ENCODE peak calls at places on chromosomes 6 and 20, in six cellular contexts. One of them, this sample, is unnamed.

GRCh38 chr6:124958759-124959354 is 3.4 kb upstream of the RNF217 start:
- DNase-seq in tibial nerve: no peak
- DNase-seq in HFF-Myc: no peak
- DNase-seq in AG09319: no peak
- DNase-seq in activated B cell treated with CpG ODN at 0.5 μM for 24 hours: no peak
- DNase-seq in Panc1: no peak
- DNase-seq in this sample: no peak

GRCh38 chr20:24950836-24951525 is 1.9 kb downstream of the CST7 start:
- DNase-seq in tibial nerve: no peak
- DNase-seq in HFF-Myc: no peak
- DNase-seq in AG09319: no peak
- DNase-seq in activated B cell treated with CpG ODN at 0.5 μM for 24 hours: no peak
- DNase-seq in Panc1: no peak
- DNase-seq in this sample: no peak

GRCh38 chr6:157584036-157584435 is 203.0 kb downstream of the ZDHHC14 start:
- DNase-seq in tibial nerve: no peak
- DNase-seq in HFF-Myc: no peak
- DNase-seq in AG09319: no peak
- DNase-seq in activated B cell treated with CpG ODN at 0.5 μM for 24 hours: no peak
- DNase-seq in Panc1: no peak
- DNase-seq in this sample: no peak

GRCh38 chr20:22752324-22752723 is 168.0 kb upstream of the FOXA2 start:
- DNase-seq in tibial nerve: no peak
- DNase-seq in HFF-Myc: no peak
- DNase-seq in AG09319: no peak
- DNase-seq in activated B cell treated with CpG ODN at 0.5 μM for 24 hours: no peak
- DNase-seq in Panc1: no peak
- DNase-seq in this sample: no peak

GRCh38 chr6:3612341-3613041 is 139.0 kb downstream of the PXDC1 start:
- DNase-seq in tibial nerve: no peak
- DNase-seq in HFF-Myc: peak
- DNase-seq in AG09319: no peak
- DNase-seq in activated B cell treated with CpG ODN at 0.5 μM for 24 hours: no peak
- DNase-seq in Panc1: peak
- DNase-seq in this sample: no peak

GRCh38 chr6:157823523-157824370 is 701 bp downstream of the SNX9 start:
- DNase-seq in tibial nerve: peak
- DNase-seq in HFF-Myc: no peak
- DNase-seq in AG09319: peak
- DNase-seq in activated B cell treated with CpG ODN at 0.5 μM for 24 hours: peak
- DNase-seq in Panc1: peak
- DNase-seq in this sample: no peak

GRCh38 chr20:38747495-38748096 is 664 bp upstream of the ACTR5 start:
- DNase-seq in tibial nerve: no peak
- DNase-seq in HFF-Myc: no peak
- DNase-seq in AG09319: no peak
- DNase-seq in activated B cell treated with CpG ODN at 0.5 μM for 24 hours: no peak
- DNase-seq in Panc1: no peak
- DNase-seq in this sample: no peak

GRCh38 chr6:18088419-18089296 is 33.8 kb downstream of the NHLRC1 start:
- DNase-seq in tibial nerve: no peak
- DNase-seq in HFF-Myc: no peak
- DNase-seq in AG09319: no peak
- DNase-seq in activated B cell treated with CpG ODN at 0.5 μM for 24 hours: no peak
- DNase-seq in Panc1: no peak
- DNase-seq in this sample: no peak

GRCh38 chr6:111487656-111488055 is 4.6 kb upstream of the REV3L start:
- DNase-seq in tibial nerve: no peak
- DNase-seq in HFF-Myc: no peak
- DNase-seq in AG09319: no peak
- DNase-seq in activated B cell treated with CpG ODN at 0.5 μM for 24 hours: no peak
- DNase-seq in Panc1: no peak
- DNase-seq in this sample: no peak

GRCh38 chr6:7268362-7269310 is 44.4 kb downstream of the SSR1 start:
- DNase-seq in tibial nerve: no peak
- DNase-seq in HFF-Myc: no peak
- DNase-seq in AG09319: no peak
- DNase-seq in activated B cell treated with CpG ODN at 0.5 μM for 24 hours: no peak
- DNase-seq in Panc1: no peak
- DNase-seq in this sample: no peak

GRCh38 chr20:35908007-35908406 is 46.3 kb downstream of the SCAND1 start:
- DNase-seq in tibial nerve: no peak
- DNase-seq in HFF-Myc: no peak
- DNase-seq in AG09319: no peak
- DNase-seq in activated B cell treated with CpG ODN at 0.5 μM for 24 hours: no peak
- DNase-seq in Panc1: no peak
- DNase-seq in this sample: no peak

GRCh38 chr6:135753196-135753595 is 98.3 kb upstream of the PDE7B start:
- DNase-seq in tibial nerve: no peak
- DNase-seq in HFF-Myc: no peak
- DNase-seq in AG09319: no peak
- DNase-seq in activated B cell treated with CpG ODN at 0.5 μM for 24 hours: no peak
- DNase-seq in Panc1: no peak
- DNase-seq in this sample: no peak

GRCh38 chr20:61370841-61371303 is 118.8 kb downstream of the CDH4 start:
- DNase-seq in tibial nerve: no peak
- DNase-seq in HFF-Myc: no peak
- DNase-seq in AG09319: no peak
- DNase-seq in activated B cell treated with CpG ODN at 0.5 μM for 24 hours: no peak
- DNase-seq in Panc1: no peak
- DNase-seq in this sample: no peak

GRCh38 chr6:15073344-15073789 is 172.5 kb upstream of the JARID2 start:
- DNase-seq in tibial nerve: no peak
- DNase-seq in HFF-Myc: no peak
- DNase-seq in AG09319: no peak
- DNase-seq in activated B cell treated with CpG ODN at 0.5 μM for 24 hours: no peak
- DNase-seq in Panc1: no peak
- DNase-seq in this sample: no peak

GRCh38 chr6:74834967-74835366 is 370.9 kb downstream of the COL12A1 start:
- DNase-seq in tibial nerve: no peak
- DNase-seq in HFF-Myc: no peak
- DNase-seq in AG09319: peak
- DNase-seq in activated B cell treated with CpG ODN at 0.5 μM for 24 hours: no peak
- DNase-seq in Panc1: no peak
- DNase-seq in this sample: no peak

GRCh38 chr6:10210052-10210451 is 204.8 kb downstream of the TFAP2A start:
- DNase-seq in tibial nerve: no peak
- DNase-seq in HFF-Myc: peak
- DNase-seq in AG09319: no peak
- DNase-seq in activated B cell treated with CpG ODN at 0.5 μM for 24 hours: no peak
- DNase-seq in Panc1: no peak
- DNase-seq in this sample: no peak

GRCh38 chr6:84623956-84624680 is 140.3 kb downstream of the TBX18 start:
- DNase-seq in tibial nerve: no peak
- DNase-seq in HFF-Myc: no peak
- DNase-seq in AG09319: no peak
- DNase-seq in activated B cell treated with CpG ODN at 0.5 μM for 24 hours: no peak
- DNase-seq in Panc1: no peak
- DNase-seq in this sample: no peak

GRCh38 chr20:15146948-15147347 is 809.5 kb upstream of the FLRT3 start:
- DNase-seq in tibial nerve: no peak
- DNase-seq in HFF-Myc: no peak
- DNase-seq in AG09319: no peak
- DNase-seq in activated B cell treated with CpG ODN at 0.5 μM for 24 hours: no peak
- DNase-seq in Panc1: no peak
- DNase-seq in this sample: no peak

GRCh38 chr6:151773382-151773781 is 34.1 kb upstream of the ESR1 start:
- DNase-seq in tibial nerve: no peak
- DNase-seq in HFF-Myc: no peak
- DNase-seq in AG09319: no peak
- DNase-seq in activated B cell treated with CpG ODN at 0.5 μM for 24 hours: no peak
- DNase-seq in Panc1: no peak
- DNase-seq in this sample: no peak

GRCh38 chr20:64069614-64070243 is 6.7 kb downstream of the TCEA2 start:
- DNase-seq in tibial nerve: no peak
- DNase-seq in HFF-Myc: no peak
- DNase-seq in AG09319: no peak
- DNase-seq in activated B cell treated with CpG ODN at 0.5 μM for 24 hours: no peak
- DNase-seq in Panc1: no peak
- DNase-seq in this sample: no peak

GRCh38 chr20:63129991-63130653 is 85.8 kb downstream of the YTHDF1 start:
- DNase-seq in tibial nerve: no peak
- DNase-seq in HFF-Myc: no peak
- DNase-seq in AG09319: no peak
- DNase-seq in activated B cell treated with CpG ODN at 0.5 μM for 24 hours: no peak
- DNase-seq in Panc1: no peak
- DNase-seq in this sample: peak

GRCh38 chr20:20037960-20038359 is 14.3 kb downstream of the CRNKL1 start:
- DNase-seq in tibial nerve: no peak
- DNase-seq in HFF-Myc: peak
- DNase-seq in AG09319: peak
- DNase-seq in activated B cell treated with CpG ODN at 0.5 μM for 24 hours: no peak
- DNase-seq in Panc1: no peak
- DNase-seq in this sample: no peak

GRCh38 chr20:57934007-57934805 is 224.4 kb upstream of the PMEPA1 start:
- DNase-seq in tibial nerve: no peak
- DNase-seq in HFF-Myc: no peak
- DNase-seq in AG09319: no peak
- DNase-seq in activated B cell treated with CpG ODN at 0.5 μM for 24 hours: no peak
- DNase-seq in Panc1: no peak
- DNase-seq in this sample: no peak

GRCh38 chr6:16756660-16757270 is 4.5 kb downstream of the ATXN1 start:
- DNase-seq in tibial nerve: no peak
- DNase-seq in HFF-Myc: no peak
- DNase-seq in AG09319: no peak
- DNase-seq in activated B cell treated with CpG ODN at 0.5 μM for 24 hours: no peak
- DNase-seq in Panc1: no peak
- DNase-seq in this sample: no peak

GRCh38 chr20:63348828-63349515 is 12.2 kb downstream of the CHRNA4 start:
- DNase-seq in tibial nerve: no peak
- DNase-seq in HFF-Myc: no peak
- DNase-seq in AG09319: no peak
- DNase-seq in activated B cell treated with CpG ODN at 0.5 μM for 24 hours: no peak
- DNase-seq in Panc1: no peak
- DNase-seq in this sample: no peak

GRCh38 chr20:31972481-31973386 is 4.8 kb downstream of the XKR7 start:
- DNase-seq in tibial nerve: no peak
- DNase-seq in HFF-Myc: no peak
- DNase-seq in AG09319: no peak
- DNase-seq in activated B cell treated with CpG ODN at 0.5 μM for 24 hours: no peak
- DNase-seq in Panc1: no peak
- DNase-seq in this sample: no peak

GRCh38 chr6:51704932-51705540 is 382.4 kb downstream of the PKHD1 start:
- DNase-seq in tibial nerve: no peak
- DNase-seq in HFF-Myc: no peak
- DNase-seq in AG09319: no peak
- DNase-seq in activated B cell treated with CpG ODN at 0.5 μM for 24 hours: no peak
- DNase-seq in Panc1: no peak
- DNase-seq in this sample: no peak

GRCh38 chr6:98846021-98846380 is 11.6 kb downstream of the POU3F2 start:
- DNase-seq in tibial nerve: no peak
- DNase-seq in HFF-Myc: no peak
- DNase-seq in AG09319: no peak
- DNase-seq in activated B cell treated with CpG ODN at 0.5 μM for 24 hours: no peak
- DNase-seq in Panc1: no peak
- DNase-seq in this sample: no peak
- TF ChIP-seq CTCF in tibial nerve: no peak
- TF ChIP-seq CTCF in HFF-Myc: no peak
- TF ChIP-seq CTCF in AG09319: no peak
- TF ChIP-seq CTCF in activated B cell treated with CpG ODN at 0.5 μM for 24 hours: no peak
- TF ChIP-seq CTCF in Panc1: peak
- TF ChIP-seq CTCF in this sample: no peak

GRCh38 chr6:87029711-87030314 is 65.1 kb downstream of the CGA start:
- DNase-seq in tibial nerve: no peak
- DNase-seq in HFF-Myc: peak
- DNase-seq in AG09319: peak
- DNase-seq in activated B cell treated with CpG ODN at 0.5 μM for 24 hours: no peak
- DNase-seq in Panc1: peak
- DNase-seq in this sample: no peak
- TF ChIP-seq CTCF in tibial nerve: no peak
- TF ChIP-seq CTCF in HFF-Myc: peak
- TF ChIP-seq CTCF in AG09319: peak
- TF ChIP-seq CTCF in activated B cell treated with CpG ODN at 0.5 μM for 24 hours: no peak
- TF ChIP-seq CTCF in Panc1: peak
- TF ChIP-seq CTCF in this sample: peak

GRCh38 chr6:30357678-30358339 is 12.9 kb downstream of the RPP21 start:
- DNase-seq in tibial nerve: no peak
- DNase-seq in HFF-Myc: peak
- DNase-seq in AG09319: peak
- DNase-seq in activated B cell treated with CpG ODN at 0.5 μM for 24 hours: peak
- DNase-seq in Panc1: peak
- DNase-seq in this sample: peak
- TF ChIP-seq CTCF in tibial nerve: peak
- TF ChIP-seq CTCF in HFF-Myc: peak
- TF ChIP-seq CTCF in AG09319: peak
- TF ChIP-seq CTCF in activated B cell treated with CpG ODN at 0.5 μM for 24 hours: peak
- TF ChIP-seq CTCF in Panc1: peak
- TF ChIP-seq CTCF in this sample: peak

GRCh38 chr20:47676912-47677311 is 108.4 kb downstream of the SULF2 start:
- DNase-seq in tibial nerve: no peak
- DNase-seq in HFF-Myc: no peak
- DNase-seq in AG09319: no peak
- DNase-seq in activated B cell treated with CpG ODN at 0.5 μM for 24 hours: no peak
- DNase-seq in Panc1: no peak
- DNase-seq in this sample: no peak

GRCh38 chr20:47678130-47678453 is 107.2 kb downstream of the SULF2 start:
- DNase-seq in tibial nerve: no peak
- DNase-seq in HFF-Myc: no peak
- DNase-seq in AG09319: no peak
- DNase-seq in activated B cell treated with CpG ODN at 0.5 μM for 24 hours: no peak
- DNase-seq in Panc1: no peak
- DNase-seq in this sample: no peak

GRCh38 chr20:47676219-47676721 is 109.0 kb downstream of the SULF2 start:
- DNase-seq in tibial nerve: no peak
- DNase-seq in HFF-Myc: no peak
- DNase-seq in AG09319: no peak
- DNase-seq in activated B cell treated with CpG ODN at 0.5 μM for 24 hours: no peak
- DNase-seq in Panc1: no peak
- DNase-seq in this sample: no peak

GRCh38 chr20:47678536-47678935 is 106.7 kb downstream of the SULF2 start:
- DNase-seq in tibial nerve: no peak
- DNase-seq in HFF-Myc: no peak
- DNase-seq in AG09319: no peak
- DNase-seq in activated B cell treated with CpG ODN at 0.5 μM for 24 hours: no peak
- DNase-seq in Panc1: no peak
- DNase-seq in this sample: no peak

DNA sequence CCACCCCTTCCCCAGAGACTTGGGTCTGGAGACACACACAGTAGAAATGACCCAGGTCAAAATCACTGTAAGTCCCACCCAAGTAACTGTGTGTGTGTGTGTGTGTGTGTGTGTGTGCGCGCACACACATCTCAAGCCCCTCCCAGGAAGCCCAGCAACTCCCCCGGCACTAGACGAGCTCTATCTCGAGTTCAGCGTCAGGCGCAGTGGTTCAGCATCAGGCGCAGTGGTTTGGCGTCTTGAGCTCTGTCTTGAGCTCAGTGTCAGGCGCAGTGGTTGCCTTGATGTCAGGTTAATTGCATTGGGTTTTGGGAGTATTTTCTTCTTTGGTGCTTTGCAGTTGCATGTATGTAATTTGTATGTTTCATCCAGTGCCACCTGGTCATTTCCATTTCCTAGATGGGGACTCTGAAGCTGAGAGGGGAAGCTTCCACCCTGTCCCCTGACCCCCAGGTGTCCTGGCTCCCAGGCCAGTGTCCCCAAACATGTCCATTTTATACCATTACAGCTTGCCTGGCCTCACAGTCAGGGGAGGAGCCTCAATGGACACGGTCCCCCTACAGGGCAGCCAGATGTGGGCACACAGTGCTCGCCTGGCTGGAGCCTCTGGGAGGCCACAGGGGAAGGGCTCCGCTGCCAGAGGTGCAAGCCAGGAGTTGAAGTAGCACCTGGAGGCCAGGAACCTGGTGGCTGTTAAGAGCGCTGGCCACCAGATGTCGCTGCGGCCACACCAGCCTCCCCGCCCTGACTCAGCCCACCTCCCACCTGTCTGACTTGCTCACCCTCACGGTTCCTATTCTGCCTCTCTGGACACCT is 107.8 kb downstream of the SULF2 start:
- DNase-seq in tibial nerve: no peak
- DNase-seq in HFF-Myc: no peak
- DNase-seq in AG09319: no peak
- DNase-seq in activated B cell treated with CpG ODN at 0.5 μM for 24 hours: peak
- DNase-seq in Panc1: peak
- DNase-seq in this sample: no peak
- TF ChIP-seq CTCF in tibial nerve: peak
- TF ChIP-seq CTCF in HFF-Myc: peak
- TF ChIP-seq CTCF in AG09319: peak
- TF ChIP-seq CTCF in activated B cell treated with CpG ODN at 0.5 μM for 24 hours: no peak
- TF ChIP-seq CTCF in Panc1: peak
- TF ChIP-seq CTCF in this sample: peak

This sample was measured in dorsolateral prefrontal cortex.